ENCODE peak calls at places on chromosomes 16 and 17, in five cellular contexts. N is stomach, Y is heart right ventricle, Z is left ventricle myocardium inferior, O is uterus. P is an unnamed sample. For H3K4me1, the result is how much of the 10 kb centered on the place peaks cover.

GRCh38 chr16:66476328-66477027 is 49.4 kb downstream of the BEAN1 start:
- DNase-seq in Y (no peak), N (no peak), Z (no peak), O (no peak), P (no peak)

GRCh38 chr17:36117505-36118382 is 14.1 kb downstream of the CCL4 start:
- DNase-seq in Y (no peak), O (no peak), N (no peak), Z (no peak), P (no peak)

GRCh38 chr16:28991687-28992086 is 6.8 kb downstream of the LAT start:
- DNase-seq in Y (no peak), Z (no peak), O (no peak), N (no peak), P (no peak)

GRCh38 chr16:23296994-23297393 is 5.1 kb upstream of the SCNN1B start:
- DNase-seq in O (no peak), Z (no peak), Y (no peak), N (peak), P (no peak)

GRCh38 chr16:12819126-12820117 is 15.7 kb upstream of the CPPED1 start:
- DNase-seq in Y (peak), Z (peak), N (peak), O (peak), P (peak)

GRCh38 chr17:67024736-67025135 is 19.6 kb upstream of the CACNG1 start:
- DNase-seq in N (no peak), O (no peak), Y (no peak), Z (no peak), P (no peak)

GRCh38 chr16:65917466-65917865 is 449.0 kb upstream of the CDH5 start:
- DNase-seq in O (no peak), Y (no peak), N (no peak), Z (no peak), P (no peak)

GRCh38 chr16:67786491-67786890 is 19.9 kb downstream of the RANBP10 start:
- DNase-seq in Z (no peak), O (no peak), Y (no peak), N (no peak), P (no peak)

GRCh38 chr16:17607624-17608023 is 136.9 kb upstream of the XYLT1 start:
- DNase-seq in Y (no peak), O (no peak), N (no peak), Z (no peak), P (no peak)

GRCh38 chr17:79631640-79632431 is 21.0 kb upstream of the RBFOX3 start:
- DNase-seq in Y (peak), O (peak), Z (peak), N (peak), P (peak)

DNA sequence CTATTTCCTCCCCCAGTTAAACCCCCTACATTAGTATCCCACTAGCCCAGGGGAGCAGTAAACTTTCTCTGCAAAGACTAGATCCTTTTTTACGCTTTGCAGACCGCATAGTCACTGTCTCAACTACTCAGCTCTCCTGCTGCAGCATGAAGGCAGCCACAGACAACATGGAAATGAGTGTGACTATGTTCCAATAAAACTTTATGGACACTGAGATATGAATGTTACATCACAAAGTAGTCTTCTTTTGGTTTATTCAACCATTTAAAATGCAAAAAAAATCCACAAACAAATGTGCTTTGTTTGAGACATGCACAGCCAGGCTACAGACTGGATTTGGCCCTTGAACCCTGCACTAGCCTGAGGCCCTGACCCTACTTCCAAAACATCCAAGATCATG is 1.9 kb upstream of the RNASEK start:
- DNase-seq in Z (no peak), Y (no peak), N (no peak), O (no peak), P (no peak)
- H3K27ac ChIP-seq in Z (no peak), Y (no peak), N (no peak), O (no peak), P (no peak)

DNA sequence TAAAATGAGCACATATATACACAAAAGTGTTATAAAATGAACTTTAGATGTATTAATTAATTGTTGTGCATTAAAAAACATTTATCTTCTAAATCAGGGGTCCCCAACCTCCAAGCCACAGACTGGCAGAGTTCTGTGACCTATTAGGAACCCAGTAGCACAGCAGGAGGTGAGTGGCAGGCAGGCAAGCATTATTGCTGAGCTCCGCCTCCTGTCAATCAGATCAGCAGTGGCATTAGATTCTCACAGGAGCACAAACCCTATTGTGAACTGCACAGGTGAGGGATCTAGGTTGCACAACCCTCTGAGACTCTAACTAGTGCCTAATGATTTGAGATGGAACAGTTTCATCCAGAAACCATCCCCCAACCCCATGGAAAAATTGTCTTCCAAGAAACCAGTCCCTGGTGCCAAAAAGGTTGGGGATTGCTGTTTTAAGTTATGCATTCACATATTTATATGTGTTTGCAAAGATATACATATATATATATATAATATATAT is 583.7 kb downstream of the KCNJ2 start:
- DNase-seq in N (no peak), Y (no peak), Z (no peak), O (no peak), P (no peak)
- TF ChIP-seq CTCF in N (no peak), Y (no peak), Z (no peak), O (no peak), P (no peak)

DNA sequence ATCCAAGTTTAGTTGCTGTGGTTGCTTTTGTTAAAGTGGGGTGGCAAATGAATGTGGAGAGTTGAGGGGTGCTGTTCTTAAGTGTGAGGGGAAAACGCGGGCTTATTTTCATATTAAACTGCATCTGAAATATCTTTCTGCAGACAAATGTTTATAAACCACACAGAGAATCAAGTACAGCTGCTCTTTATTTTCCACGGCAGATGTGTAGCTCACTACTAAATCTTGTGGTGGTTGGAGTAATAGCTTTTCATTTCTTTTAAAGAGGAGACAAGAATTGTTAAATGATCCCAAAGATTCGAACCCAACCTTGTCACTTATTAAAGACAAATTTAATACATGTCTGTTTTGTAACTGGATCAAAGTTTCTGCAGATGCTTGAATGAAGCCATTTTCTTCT is 2.1 kb downstream of the CLTC start:
- DNase-seq in Z (no peak), O (no peak), N (no peak), Y (no peak), P (no peak)
- H3K4me1 ChIP-seq in Z (half or more), O (under half), N (half or more), Y (half or more), P (under half)

DNA sequence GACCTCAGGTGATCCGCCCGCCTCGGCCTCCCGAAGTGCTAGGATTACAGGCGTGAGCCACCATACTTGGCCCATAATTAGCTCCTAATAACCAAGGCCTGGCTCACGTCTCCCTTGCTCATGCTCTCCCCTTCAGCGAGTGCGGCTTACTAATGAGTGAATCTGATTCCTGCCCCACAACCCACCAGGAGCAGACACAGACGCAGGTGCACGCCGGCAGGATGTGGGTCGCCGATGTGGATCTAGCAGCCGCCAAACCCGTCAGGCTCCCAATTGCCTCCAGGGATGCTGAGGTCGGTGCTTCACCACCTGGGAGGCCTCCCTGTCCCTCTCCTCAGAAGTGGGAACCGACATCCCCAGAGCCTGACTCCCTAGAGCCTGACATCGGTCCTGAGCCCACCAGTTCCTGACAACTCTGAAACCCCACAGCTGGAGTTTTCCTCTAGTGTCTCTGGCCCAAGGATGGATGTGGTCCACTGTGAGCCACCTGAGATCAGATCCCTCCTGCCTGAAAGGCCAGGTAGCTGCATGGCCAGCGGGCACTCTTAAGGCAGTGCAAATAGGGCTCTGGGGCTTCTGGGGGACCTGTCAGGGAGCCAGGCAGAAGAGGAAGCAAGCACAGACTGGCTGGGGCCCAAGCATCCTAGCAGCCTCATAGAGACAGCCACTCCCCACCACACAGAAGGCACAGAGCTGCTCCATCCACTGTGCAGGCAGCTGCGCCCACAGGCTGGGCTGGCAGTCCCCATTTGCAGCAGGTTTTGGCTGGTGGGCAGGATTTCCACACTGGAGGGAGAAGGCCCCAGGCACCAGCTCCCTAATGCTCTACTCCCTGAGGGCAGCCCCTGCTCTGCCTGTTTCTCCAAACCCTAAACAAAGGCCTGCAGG is 10.8 kb downstream of the EXOC7 start:
- DNase-seq in O (no peak), N (no peak), Y (no peak), Z (no peak), P (no peak)
- H3K27ac ChIP-seq in O (no peak), N (no peak), Y (no peak), Z (no peak), P (no peak)

GRCh38 chr16:82456683-82457082 is 170.1 kb upstream of the CDH13 start:
- DNase-seq in Z (peak), N (peak), Y (peak), O (peak), P (peak)

GRCh38 chr16:82460761-82461160 is 166.0 kb upstream of the CDH13 start:
- DNase-seq in Z (no peak), Y (no peak), O (no peak), N (no peak), P (no peak)

GRCh38 chr16:82464192-82464591 is 162.6 kb upstream of the CDH13 start:
- DNase-seq in N (no peak), Y (no peak), Z (no peak), O (no peak), P (no peak)

GRCh38 chr16:82454566-82454965 is 172.2 kb upstream of the CDH13 start:
- DNase-seq in Y (no peak), N (no peak), O (no peak), Z (no peak), P (no peak)

DNA sequence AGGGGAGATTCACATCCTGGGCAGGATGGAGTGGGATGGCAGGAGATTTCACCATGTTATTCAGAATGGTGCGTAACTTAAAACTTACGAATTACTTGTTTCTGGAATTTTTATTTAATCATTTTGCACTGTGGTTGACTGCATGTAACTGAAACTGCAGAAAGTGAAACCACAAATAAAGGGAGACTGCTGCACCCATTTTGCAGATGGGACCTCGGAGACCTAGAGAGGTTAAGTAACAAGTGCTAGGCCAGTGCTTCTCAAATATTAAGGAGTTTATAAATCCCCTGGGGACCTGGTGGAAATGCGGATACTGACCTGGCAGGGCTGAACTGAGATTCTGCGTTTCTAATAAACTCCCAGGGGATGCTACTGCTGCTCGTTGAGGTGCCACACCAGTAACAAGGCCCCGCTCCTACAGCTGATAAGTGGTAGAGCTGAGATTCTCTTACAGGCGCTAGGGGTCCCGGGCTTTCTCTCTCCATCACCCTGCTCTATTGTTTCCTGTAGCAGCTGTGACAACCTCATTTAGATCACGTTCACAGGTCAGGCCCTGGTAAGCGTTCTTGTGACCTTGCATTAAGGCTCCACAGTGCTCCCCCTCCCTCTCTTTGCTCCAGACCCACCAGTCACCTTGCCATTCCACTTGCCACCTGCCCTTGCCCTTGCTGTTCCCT is 167.1 kb upstream of the CDH13 start:
- DNase-seq in Y (no peak), Z (no peak), O (no peak), N (no peak), P (no peak)
- TF ChIP-seq CTCF in Y (no peak), Z (no peak), O (no peak), N (no peak), P (no peak)

GRCh38 chr16:53082509-53082908 is 27.7 kb downstream of the CHD9 start:
- DNase-seq in Y (no peak), O (no peak), N (no peak), Z (no peak), P (peak)
- H3K4me1 ChIP-seq in Y (half or more), O (under half), N (half or more), Z (half or more), P (under half)

DNA sequence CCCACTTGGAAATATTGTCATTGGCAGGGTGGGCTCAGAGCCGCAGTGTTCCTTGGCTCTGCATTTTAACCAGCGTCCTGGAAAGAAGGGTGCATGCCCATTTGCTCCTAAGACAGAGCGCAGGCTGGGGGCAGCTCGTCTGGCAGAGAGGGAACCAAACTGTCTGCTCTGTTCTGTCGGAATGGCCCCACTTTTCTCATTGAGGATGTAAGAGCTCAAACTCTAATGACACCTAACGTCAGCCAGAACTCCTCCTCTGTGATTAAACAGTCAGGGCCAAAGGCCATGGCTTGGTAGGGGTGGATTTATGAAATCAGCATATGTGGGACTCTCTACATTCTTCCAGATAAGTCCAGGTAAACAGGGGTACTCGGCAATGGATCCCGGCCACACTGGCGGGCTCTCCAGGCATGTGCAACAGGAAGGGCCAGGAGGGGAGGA is 18.1 kb downstream of the SLC47A1 start:
- DNase-seq in N (no peak), O (no peak), Y (no peak), Z (no peak), P (peak)
- H3K27ac ChIP-seq in N (no peak), O (no peak), Y (no peak), Z (no peak), P (peak)

P was measured in right lobe of liver.